ENCODE peak calls at places on chromosomes 4 and X, in four cellular contexts. B is AG09319; T is Right ventricle myocardium inferior; I is stimulated activated CD8-positive, alpha-beta memory T cell treated with anti-CD3 and anti-CD28 coated beads, Interleukin-4, amount 100 ng/mL, for 4 hours. C is an unnamed sample.

GRCh38 chrX:108537005-108537404 is 97.4 kb downstream of the COL4A5 start:
- DNase-seq in T (no peak), B (peak), I (no peak), C (no peak)

GRCh38 chr4:32219306-32220075 is 1499.3 kb downstream of the PCDH7 start:
- DNase-seq in B (no peak), I (no peak), T (no peak), C (no peak)

GRCh38 chr4:165364452-165365080 is 14.2 kb upstream of the CPE start:
- DNase-seq in T (no peak), B (no peak), I (no peak), C (no peak)

GRCh38 chrX:132480581-132481203 is 8.1 kb downstream of the MBNL3 start:
- DNase-seq in I (no peak), T (no peak), B (peak), C (no peak)

GRCh38 chr4:25563071-25563564 is 92.5 kb upstream of the SLC34A2 start:
- DNase-seq in T (no peak), B (no peak), I (no peak), C (no peak)

GRCh38 chr4:19844436-19844835 is 407.3 kb upstream of the SLIT2 start:
- DNase-seq in T (no peak), B (no peak), I (no peak), C (no peak)

GRCh38 chrX:34426334-34426733 is 230.8 kb downstream of the TMEM47 start:
- DNase-seq in I (no peak), B (no peak), T (no peak), C (no peak)

GRCh38 chr4:146379744-146380143 is 142.0 kb downstream of the SLC10A7 start:
- DNase-seq in I (no peak), B (no peak), T (no peak), C (no peak)

GRCh38 chr4:41628916-41629315 is 91.0 kb downstream of the LIMCH1 start:
- DNase-seq in T (no peak), B (no peak), I (no peak), C (no peak)

GRCh38 chrX:38811515-38812239 is 10.4 kb downstream of the MID1IP1 start:
- DNase-seq in T (no peak), B (no peak), I (no peak), C (no peak)

GRCh38 chr4:149788286-149788685 is 27.4 kb downstream of the IQCM start:
- DNase-seq in I (no peak), B (no peak), T (no peak), C (no peak)

GRCh38 chrX:129780441-129781105 is 824 bp downstream of the SASH3 start:
- DNase-seq in B (no peak), I (no peak), T (no peak), C (no peak)

C was measured in stimulated activated CD4-positive, alpha-beta T cell treated with anti-CD3 and anti-CD28 coated beads, Interleukin-1b, Interleukin-23, amount 100 ng/mL, for 1 hour.